ENCODE peak calls at places on chromosomes 4 and X, in seven cellular contexts. R, V, F, A, U, Q and O are unnamed samples.

GRCh38 chr4:117447925-117448324 is 362.5 kb upstream of the TRAM1L1 start:
- DNase-seq in R (no peak), F (no peak), A (no peak), Q (peak), V (peak), U (no peak), O (no peak)

GRCh38 chrX:48480142-48480541 is 4.1 kb downstream of the FTSJ1 start:
- DNase-seq in V (no peak), U (no peak), A (no peak), R (no peak), F (no peak), Q (no peak), O (no peak)

GRCh38 chr4:10491420-10491819 is 34.2 kb upstream of the ZNF518B start:
- DNase-seq in A (no peak), U (no peak), F (no peak), V (no peak), R (no peak), Q (no peak), O (no peak)

GRCh38 chr4:105280338-105280809 is 133.7 kb downstream of the TET2 start:
- DNase-seq in V (peak), F (no peak), A (peak), R (no peak), U (peak), Q (no peak), O (peak)

GRCh38 chr4:115841873-115842272 is 728.5 kb upstream of the NDST4 start:
- DNase-seq in A (no peak), R (no peak), Q (no peak), U (no peak), V (peak), F (no peak), O (no peak)

GRCh38 chr4:43132010-43132582 is 239.6 kb downstream of the GRXCR1 start:
- DNase-seq in A (peak), U (peak), R (peak), V (peak), F (peak), Q (peak), O (peak)

GRCh38 chrX:139815771-139816170 is 107.8 kb upstream of the MCF2 start:
- DNase-seq in Q (no peak), V (no peak), U (no peak), R (no peak), A (no peak), F (no peak), O (no peak)

GRCh38 chr4:36043901-36044300 is 200.4 kb downstream of the ARAP2 start:
- DNase-seq in R (no peak), U (no peak), V (peak), F (no peak), Q (no peak), A (no peak), O (peak)

GRCh38 chr4:7976025-7976424 is 36.4 kb upstream of the AFAP1 start:
- DNase-seq in V (no peak), A (no peak), F (no peak), Q (no peak), U (no peak), R (no peak), O (no peak)

GRCh38 chrX:74420194-74421035 is 878 bp upstream of the SLC16A2 start:
- DNase-seq in V (peak), Q (peak), R (peak), F (peak), U (no peak), A (peak), O (peak)

GRCh38 chrX:122046226-122046625 is 998.8 kb downstream of the GLUD2 start:
- DNase-seq in U (no peak), Q (no peak), V (peak), R (no peak), A (peak), F (no peak), O (no peak)

GRCh38 chr4:102640669-102641068 is 120.1 kb downstream of the MANBA start:
- DNase-seq in F (no peak), A (peak), R (no peak), U (no peak), Q (no peak), V (peak), O (peak)

GRCh38 chr4:182745268-182745667 is 171.9 kb downstream of the DCTD start:
- DNase-seq in A (no peak), V (peak), Q (no peak), F (no peak), R (no peak), U (no peak), O (no peak)

GRCh38 chr4:1872918-1873269 is 1.7 kb downstream of the NSD2 start:
- DNase-seq in F (no peak), Q (no peak), R (no peak), V (peak), U (no peak), A (peak), O (no peak)

GRCh38 chr4:116489739-116490138 is 595.6 kb downstream of the TRAM1L1 start:
- DNase-seq in U (no peak), A (no peak), V (no peak), R (no peak), F (no peak), Q (no peak), O (no peak)

GRCh38 chr4:184101711-184102110 is 116.0 kb downstream of the ENPP6 start:
- DNase-seq in V (no peak), R (no peak), F (no peak), A (no peak), U (no peak), Q (no peak), O (no peak)

DNA sequence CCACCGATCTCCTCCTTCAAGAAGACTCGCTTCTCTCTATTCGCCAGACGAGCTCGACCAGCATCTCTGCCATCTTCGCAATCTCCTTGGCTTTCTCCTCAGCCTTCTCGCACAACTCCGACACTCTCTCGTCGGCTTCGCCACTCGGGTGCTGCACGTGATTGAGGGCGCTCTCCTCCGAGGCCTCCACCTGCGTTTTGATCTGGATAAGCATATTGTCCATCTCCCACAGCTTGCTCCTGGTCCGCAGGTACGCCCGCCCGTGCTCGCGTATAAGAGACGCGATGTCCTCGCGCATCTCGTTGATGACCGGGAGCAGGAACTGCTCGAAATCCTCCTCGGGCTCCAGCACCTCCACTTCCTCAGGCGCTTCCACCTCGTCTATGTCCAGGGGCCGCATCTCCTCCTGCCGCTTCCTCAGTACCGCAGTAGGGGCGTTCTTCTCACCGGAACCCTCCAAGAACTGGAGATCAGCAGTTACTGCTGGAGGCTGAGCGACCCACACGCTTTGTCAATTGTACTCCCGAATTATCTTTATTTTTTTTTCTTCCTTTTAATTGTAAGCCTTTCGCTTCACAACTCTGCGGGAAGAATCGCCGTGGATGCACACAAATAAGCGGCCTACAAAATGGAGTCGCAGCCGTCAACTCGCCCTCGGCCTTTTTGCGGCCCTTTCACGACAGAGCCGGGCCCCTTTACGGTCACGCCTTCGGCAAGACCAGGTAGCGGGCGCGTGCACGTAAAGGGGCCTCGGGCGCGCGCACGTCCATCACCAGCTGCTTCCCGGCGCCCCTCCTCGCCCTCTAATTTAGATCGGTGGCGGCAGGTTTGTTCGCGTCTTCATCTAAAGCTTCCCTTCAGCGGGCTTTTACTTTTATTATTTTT is at the start of gene MRFAP1L1:
- DNase-seq in A (peak), F (peak), V (peak), U (peak), Q (peak), R (peak), O (peak)
- TF ChIP-seq CTCF in A (peak), F (no peak), V (peak), U (no peak), Q (no peak), R (peak), O (peak)

GRCh38 chrX:148609766-148610698 is 109.6 kb downstream of the AFF2 start:
- DNase-seq in Q (no peak), A (no peak), R (peak), U (no peak), F (no peak), V (peak), O (no peak)
- H3K4me3 ChIP-seq in Q (no peak), A (no peak), R (no peak), U (no peak), F (no peak), V (no peak), O (no peak)

DNA sequence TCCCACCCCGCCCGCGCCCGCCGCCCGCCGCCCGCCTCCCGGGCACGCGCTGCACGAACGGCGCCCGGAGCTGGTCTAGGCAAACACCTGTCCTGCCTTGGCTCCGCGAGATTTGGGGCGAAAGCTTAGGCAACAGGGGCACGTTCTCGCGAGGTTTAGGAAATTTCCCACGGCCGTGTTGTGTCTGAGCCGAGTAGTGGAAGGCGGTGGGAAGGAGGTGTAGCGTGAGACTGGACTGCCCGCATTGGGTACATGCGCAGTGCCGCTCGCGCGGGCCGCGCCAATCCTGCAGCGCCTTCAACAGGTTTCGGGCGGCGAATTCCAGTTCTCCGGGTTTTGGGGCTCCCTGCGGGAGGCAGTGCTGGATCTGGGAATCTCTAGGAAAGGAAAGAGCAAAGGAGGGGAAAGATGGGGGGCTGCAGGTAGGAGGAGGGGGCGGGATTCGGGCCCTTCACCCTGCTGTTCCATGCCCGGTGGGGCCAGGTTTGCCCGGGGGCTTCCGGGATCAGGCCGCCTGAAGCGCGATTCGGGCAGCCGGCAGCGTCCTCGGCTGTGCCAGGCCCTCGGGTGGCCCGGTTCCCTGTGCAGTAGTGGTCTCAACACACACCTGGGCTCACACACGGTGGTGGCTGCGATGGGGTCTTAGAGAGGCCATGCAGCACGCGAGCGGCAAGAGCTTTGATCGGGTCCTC is 1.2 kb upstream of the RBPJ start:
- DNase-seq in Q (peak), F (peak), U (peak), R (peak), A (peak), V (peak), O (peak)
- TF ChIP-seq CTCF in Q (no peak), F (no peak), U (peak), R (no peak), A (no peak), V (no peak), O (no peak)

GRCh38 chrX:25004040-25004439 is 11.7 kb downstream of the ARX start:
- DNase-seq in R (no peak), Q (no peak), U (no peak), F (no peak), V (no peak), A (no peak), O (no peak)
- H3K4me3 ChIP-seq in R (no peak), Q (no peak), U (no peak), F (no peak), V (no peak), A (no peak), O (no peak)